ENCODE peak calls at places on chromosomes 12 and 14, in six cellular contexts. E, H, R, W, G and Y are unnamed samples.

GRCh38 chr12:4690760-4691159 is 29.4 kb upstream of the GALNT8 start:
- DNase-seq in E (no peak), G (no peak), W (no peak), R (no peak), H (no peak), Y (no peak)

GRCh38 chr12:77855548-77855947 is 24.9 kb downstream of the NAV3 start:
- DNase-seq in E (no peak), R (no peak), G (no peak), H (peak), W (no peak), Y (no peak)

GRCh38 chr12:89098390-89099102 is 253.8 kb downstream of the DUSP6 start:
- DNase-seq in W (no peak), E (no peak), H (no peak), R (no peak), G (no peak), Y (peak)

GRCh38 chr12:42482820-42483533 is 106.6 kb downstream of the PRICKLE1 start:
- DNase-seq in R (peak), E (no peak), W (no peak), G (peak), H (peak), Y (peak)

GRCh38 chr14:63510538-63510937 is 32.6 kb downstream of the PPP2R5E start:
- DNase-seq in E (no peak), H (no peak), R (no peak), G (no peak), W (no peak), Y (no peak)

GRCh38 chr12:3152892-3153291 is 75.7 kb downstream of the TSPAN9 start:
- DNase-seq in H (no peak), W (no peak), G (no peak), E (no peak), R (no peak), Y (no peak)

GRCh38 chr12:14842315-14842714 is 1.0 kb downstream of the ART4 start:
- DNase-seq in G (no peak), W (no peak), R (no peak), H (no peak), E (no peak), Y (no peak)

GRCh38 chr12:11834104-11834812 is 184.8 kb downstream of the ETV6 start:
- DNase-seq in E (no peak), R (no peak), W (no peak), G (no peak), H (peak), Y (no peak)

GRCh38 chr12:47095446-47096236 is 15.9 kb upstream of the AMIGO2 start:
- DNase-seq in G (no peak), W (no peak), H (peak), E (peak), R (no peak), Y (peak)

GRCh38 chr14:75979641-75980422 is 2.0 kb downstream of the TGFB3 start:
- DNase-seq in H (no peak), E (no peak), R (no peak), G (no peak), W (no peak), Y (no peak)

GRCh38 chr12:129089576-129089975 is 236.3 kb downstream of the GLT1D1 start:
- DNase-seq in W (no peak), R (no peak), E (no peak), H (no peak), G (no peak), Y (no peak)